ENCODE peak calls at places on chromosomes 11 and 22, in eight cellular contexts. C is lung microvascular endothelial cell, R is NCI-H1105 treated with DMSO at 0.1 percent for 48 hours, I is lung, X is HS-5, O is NCI-H1436, B is mesothelial cell of epicardium, U is mesenchymal stem cell. M is an unnamed sample.

GRCh38 chr11:63779044-63779443 is 10.5 kb upstream of the ZFTA start:
- DNase-seq in C (peak; percentile 62), R (no peak), I (no peak), X (no peak), O (no peak), B (no peak), U (peak; percentile 68), M (no peak)

GRCh38 chr22:31637375-31637937 is 24.6 kb downstream of the PISD start:
- DNase-seq in C (no peak), R (no peak), I (no peak), X (no peak), O (no peak), B (no peak), U (no peak), M (no peak)

GRCh38 chr11:17741487-17741886 is 6.9 kb downstream of the KCNC1 start:
- DNase-seq in C (no peak), R (no peak), I (no peak), X (no peak), O (no peak), B (no peak), U (no peak), M (no peak)

GRCh38 chr22:32901925-32902324 is 100.4 kb downstream of the TIMP3 start:
- DNase-seq in C (no peak), R (no peak), I (no peak), X (no peak), O (no peak), B (no peak), U (no peak), M (no peak)

GRCh38 chr11:67546852-67547251 is 23.6 kb upstream of the CABP2 start:
- DNase-seq in C (no peak), R (no peak), I (no peak), X (no peak), O (no peak), B (no peak), U (no peak), M (no peak)

GRCh38 chr11:7485136-7485853 is at the start of gene OLFML1:
- DNase-seq in C (no peak), R (no peak), I (no peak), X (no peak), O (no peak), B (no peak), U (no peak), M (no peak)

GRCh38 chr11:3341298-3341697 is 37.6 kb downstream of the ZNF195 start:
- DNase-seq in C (peak; percentile 47), R (peak; percentile 27), I (peak; percentile 50), X (no peak), O (no peak), B (no peak), U (no peak), M (no peak)

GRCh38 chr22:48340727-48341709 is 1486.7 kb downstream of the BRD1 start:
- DNase-seq in C (no peak), R (no peak), I (no peak), X (no peak), O (no peak), B (no peak), U (no peak), M (no peak)

GRCh38 chr11:115631609-115632008 is 127.4 kb upstream of the CADM1 start:
- DNase-seq in C (no peak), R (no peak), I (no peak), X (no peak), O (no peak), B (no peak), U (no peak), M (no peak)

GRCh38 chr11:114092953-114093352 is 33.4 kb downstream of the ZBTB16 start:
- DNase-seq in C (no peak), R (no peak), I (no peak), X (no peak), O (no peak), B (no peak), U (no peak), M (no peak)

M was measured in DMS79.